ENCODE peak calls at places on chromosomes 2 and 18, in six cellular contexts. W is endodermal cell, A is colonic mucosa, E is fibroblast of mammary gland, U is astrocyte, Z is dorsolateral prefrontal cortex. G is an unnamed sample.

GRCh38 chr2:241540391-241540765 is 18.2 kb upstream of the BOK start:
- DNase-seq in W (no peak), A (no peak), E (no peak), U (peak), Z (no peak), G (no peak)

GRCh38 chr2:55460562-55460961 is 40.9 kb upstream of the CCDC88A start:
- DNase-seq in W (no peak), A (no peak), E (peak), U (peak), Z (no peak), G (no peak)

GRCh38 chr2:214232266-214232665 is 178.6 kb upstream of the VWC2L start:
- DNase-seq in W (no peak), A (no peak), E (no peak), U (peak), Z (no peak), G (no peak)

GRCh38 chr2:69770193-69770702 is 28.3 kb downstream of the ANXA4 start:
- DNase-seq in W (no peak), A (peak), E (peak), U (peak), Z (no peak), G (peak)

GRCh38 chr2:205911306-205911705 is 174.7 kb downstream of the INO80D start:
- DNase-seq in W (no peak), A (no peak), E (no peak), U (no peak), Z (no peak), G (no peak)

GRCh38 chr18:25086876-25087275 is 265.1 kb downstream of the ZNF521 start:
- DNase-seq in W (no peak), A (no peak), E (no peak), U (no peak), Z (no peak), G (no peak)

GRCh38 chr2:69755862-69756467 is 14.0 kb downstream of the ANXA4 start:
- DNase-seq in W (no peak), A (peak), E (peak), U (peak), Z (no peak), G (no peak)

GRCh38 chr2:48734576-48735303 is 20.8 kb downstream of the LHCGR start:
- DNase-seq in W (no peak), A (no peak), E (peak), U (no peak), Z (no peak), G (no peak)

GRCh38 chr2:195413422-195413821 is 243.6 kb upstream of the SLC39A10 start:
- DNase-seq in W (no peak), A (no peak), E (no peak), U (peak), Z (no peak), G (no peak)

GRCh38 chr2:31107588-31108300 is 30.5 kb downstream of the GALNT14 start:
- DNase-seq in W (peak), A (no peak), E (peak), U (no peak), Z (peak), G (peak)

GRCh38 chr18:11167778-11168177 is 18.4 kb upstream of the PIEZO2 start:
- DNase-seq in W (no peak), A (no peak), E (peak), U (peak), Z (no peak), G (peak)

GRCh38 chr2:121694398-121695178 is 42.1 kb downstream of the NIFK start:
- DNase-seq in W (peak), A (no peak), E (peak), U (peak), Z (no peak), G (no peak)

GRCh38 chr2:2586961-2587360 is 255.9 kb upstream of the MYT1L start:
- DNase-seq in W (no peak), A (no peak), E (no peak), U (no peak), Z (no peak), G (no peak)

GRCh38 chr2:227006189-227006897 is 157.7 kb downstream of the COL4A4 start:
- DNase-seq in W (no peak), A (no peak), E (no peak), U (no peak), Z (no peak), G (no peak)

GRCh38 chr18:36702398-36703010 is 126.3 kb downstream of the TPGS2 start:
- DNase-seq in W (no peak), A (no peak), E (peak), U (no peak), Z (no peak), G (no peak)

GRCh38 chr2:230868151-230868946 is 3.6 kb downstream of the ITM2C start:
- DNase-seq in W (peak), A (no peak), E (no peak), U (no peak), Z (no peak), G (no peak)

GRCh38 chr18:36129300-36130038 is at the start of the genes ELP2 and SLC39A6:
- DNase-seq in W (peak), A (peak), E (peak), U (peak), Z (peak), G (peak)

GRCh38 chr2:63827749-63828148 is 13.9 kb upstream of the UGP2 start:
- DNase-seq in W (peak), A (no peak), E (peak), U (peak), Z (no peak), G (peak)

GRCh38 chr2:136422512-136422911 is 304.6 kb upstream of the CXCR4 start:
- DNase-seq in W (no peak), A (no peak), E (no peak), U (no peak), Z (no peak), G (no peak)

DNA sequence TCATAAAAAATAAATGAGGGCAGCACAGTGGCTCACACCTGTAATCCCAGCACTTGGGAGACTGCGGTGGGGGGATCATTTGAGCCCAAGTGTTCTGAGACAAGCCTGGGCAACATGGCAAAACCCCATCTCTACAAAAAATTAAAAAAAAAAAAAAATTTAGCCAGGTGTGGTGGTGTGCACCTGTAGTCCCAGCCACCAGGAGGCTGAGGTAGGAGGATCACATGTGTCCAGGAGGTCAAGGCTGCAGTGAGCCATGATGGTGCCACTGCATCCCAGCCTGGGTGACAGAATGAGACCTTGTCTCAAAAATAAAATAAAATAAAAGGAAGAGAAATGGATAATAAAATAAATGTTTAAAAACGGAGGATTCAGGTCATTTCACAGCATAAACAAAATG is 113.5 kb downstream of the ATAD2B start:
- DNase-seq in W (no peak), A (no peak), E (no peak), U (no peak), Z (no peak), G (no peak)
- TF ChIP-seq CTCF in W (peak), A (no peak), E (no peak), U (no peak), Z (no peak), G (no peak)

GRCh38 chr2:134392689-134393476 is 139.0 kb downstream of the MGAT5 start:
- DNase-seq in W (peak), A (no peak), E (peak), U (peak), Z (no peak), G (no peak)
- TF ChIP-seq CTCF in W (peak), A (no peak), E (peak), U (no peak), Z (no peak), G (no peak)

GRCh38 chr2:128169933-128170709 is 79.1 kb downstream of the UGGT1 start:
- DNase-seq in W (no peak), A (no peak), E (no peak), U (no peak), Z (no peak), G (no peak)

GRCh38 chr2:128169497-128169896 is 78.5 kb downstream of the UGGT1 start:
- DNase-seq in W (no peak), A (no peak), E (peak), U (no peak), Z (no peak), G (no peak)

GRCh38 chr2:128169094-128169493 is 78.1 kb downstream of the UGGT1 start:
- DNase-seq in W (no peak), A (no peak), E (no peak), U (no peak), Z (no peak), G (no peak)

GRCh38 chr2:128170776-128171175 is 79.8 kb downstream of the UGGT1 start:
- DNase-seq in W (no peak), A (no peak), E (no peak), U (no peak), Z (no peak), G (no peak)

DNA sequence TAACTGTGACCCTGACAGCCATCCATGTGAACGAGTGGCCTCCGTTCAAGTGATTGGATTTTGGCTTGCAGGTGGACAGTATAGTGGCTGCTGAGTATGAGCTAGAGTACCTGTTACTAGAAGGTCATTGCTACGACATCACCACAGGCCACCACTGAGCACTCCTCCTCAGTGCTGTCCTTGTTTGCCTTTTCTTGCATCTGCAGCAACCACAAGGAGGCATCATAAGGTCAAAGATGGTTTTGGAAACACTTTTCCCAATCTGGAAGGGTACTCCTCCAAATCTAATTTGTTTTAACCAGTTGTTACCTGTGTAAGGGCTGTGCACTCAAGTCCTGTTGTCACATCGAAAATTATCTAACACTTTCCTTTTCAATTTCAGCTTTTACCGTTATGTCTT is 81.2 kb downstream of the UGGT1 start:
- DNase-seq in W (peak), A (no peak), E (peak), U (no peak), Z (no peak), G (no peak)
- TF ChIP-seq CTCF in W (peak), A (no peak), E (peak), U (no peak), Z (no peak), G (peak)

GRCh38 chr2:142682528-142682927 is 194.9 kb upstream of the KYNU start:
- DNase-seq in W (no peak), A (no peak), E (peak), U (peak), Z (no peak), G (peak)
- TF ChIP-seq CTCF in W (no peak), A (no peak), E (no peak), U (no peak), Z (no peak), G (peak)